ENCODE peak calls at places on chromosome 7, in four cellular contexts. One of them, this sample, is unnamed.
A peak's percentile ranks its signal among the peaks of the same experiment; 100 is the strongest.

GRCh38 chr7:140621326-140622035 is 19.1 kb downstream of the DENND2A start:
- DNase-seq in HCT116: no peak
- DNase-seq in right cardiac atrium: no peak
- DNase-seq in CD8-positive, alpha-beta memory T cell: no peak
- DNase-seq in this sample: peak; percentile 88

GRCh38 chr7:13262929-13263530 is 575.6 kb downstream of the ARL4A start:
- DNase-seq in HCT116: peak; percentile 26
- DNase-seq in right cardiac atrium: no peak
- DNase-seq in CD8-positive, alpha-beta memory T cell: no peak
- DNase-seq in this sample: peak; percentile 10

GRCh38 chr7:127047521-127047920 is 205.2 kb downstream of the GRM8 start:
- DNase-seq in HCT116: no peak
- DNase-seq in right cardiac atrium: no peak
- DNase-seq in CD8-positive, alpha-beta memory T cell: no peak
- DNase-seq in this sample: no peak

GRCh38 chr7:23273141-23273599 is 26.0 kb upstream of the MALSU1 start:
- DNase-seq in HCT116: peak; percentile 93
- DNase-seq in right cardiac atrium: peak; percentile 94
- DNase-seq in CD8-positive, alpha-beta memory T cell: peak; percentile 77
- DNase-seq in this sample: peak; percentile 88

GRCh38 chr7:117188949-117189348 is 133.9 kb downstream of the WNT2 start:
- DNase-seq in HCT116: no peak
- DNase-seq in right cardiac atrium: no peak
- DNase-seq in CD8-positive, alpha-beta memory T cell: no peak
- DNase-seq in this sample: no peak

GRCh38 chr7:24911213-24911603 is 68.8 kb downstream of the OSBPL3 start:
- DNase-seq in HCT116: no peak
- DNase-seq in right cardiac atrium: no peak
- DNase-seq in CD8-positive, alpha-beta memory T cell: no peak
- DNase-seq in this sample: no peak

GRCh38 chr7:19128856-19129255 is 11.4 kb upstream of the TWIST1 start:
- DNase-seq in HCT116: no peak
- DNase-seq in right cardiac atrium: no peak
- DNase-seq in CD8-positive, alpha-beta memory T cell: no peak
- DNase-seq in this sample: no peak

GRCh38 chr7:149764481-149765398 is 8.6 kb downstream of the ZNF467 start:
- DNase-seq in HCT116: no peak
- DNase-seq in right cardiac atrium: no peak
- DNase-seq in CD8-positive, alpha-beta memory T cell: no peak
- DNase-seq in this sample: no peak

DNA sequence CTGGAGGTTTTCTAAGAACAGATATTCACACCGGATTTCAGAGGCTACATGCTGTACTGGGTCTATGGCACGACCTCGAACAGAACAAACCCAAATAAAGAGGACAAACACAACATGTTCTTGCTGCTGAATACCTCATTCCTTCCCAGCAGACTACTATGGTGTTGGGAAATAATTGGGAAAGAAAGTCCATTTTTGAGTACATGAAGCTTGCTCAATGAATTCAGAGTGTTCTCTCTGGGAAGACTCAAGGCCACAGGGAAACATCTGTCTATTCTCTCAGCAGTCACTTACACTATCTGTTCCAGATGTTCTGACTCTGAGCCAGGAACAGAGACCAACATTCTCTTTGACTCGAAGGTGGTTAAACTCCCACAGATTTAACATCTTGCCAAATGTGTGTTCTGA is 30.9 kb downstream of the LAMB1 start:
- DNase-seq in HCT116: no peak
- DNase-seq in right cardiac atrium: no peak
- DNase-seq in CD8-positive, alpha-beta memory T cell: no peak
- DNase-seq in this sample: no peak
- H3K27ac ChIP-seq in HCT116: no peak overlapping the region
- H3K27ac ChIP-seq in right cardiac atrium: peak overlapping the region; percentile 25
- H3K27ac ChIP-seq in CD8-positive, alpha-beta memory T cell: no peak overlapping the region
- H3K27ac ChIP-seq in this sample: peak overlapping the region; percentile 45

DNA sequence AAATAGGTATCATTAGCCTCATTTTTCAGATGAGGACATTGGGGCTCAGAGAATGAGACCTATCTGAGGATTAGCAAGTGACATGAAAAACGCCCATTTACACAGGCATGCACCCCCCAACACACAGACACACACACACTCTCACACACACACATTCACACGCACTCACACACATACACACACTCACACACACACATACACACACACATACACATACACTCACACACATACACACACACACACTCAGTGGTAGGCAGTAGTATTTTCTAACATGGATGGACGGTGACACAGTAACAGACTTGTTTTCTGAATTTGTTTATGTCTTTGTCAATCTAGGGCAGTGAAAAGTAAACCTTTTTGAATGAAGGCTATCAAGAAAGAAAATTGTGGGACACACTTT is 21.3 kb downstream of the DGKI start:
- DNase-seq in HCT116: no peak
- DNase-seq in right cardiac atrium: no peak
- DNase-seq in CD8-positive, alpha-beta memory T cell: no peak
- DNase-seq in this sample: no peak
- H3K27ac ChIP-seq in HCT116: no peak overlapping the region
- H3K27ac ChIP-seq in right cardiac atrium: no peak overlapping the region
- H3K27ac ChIP-seq in CD8-positive, alpha-beta memory T cell: no peak overlapping the region
- H3K27ac ChIP-seq in this sample: no peak overlapping the region

GRCh38 chr7:37270109-37270508 is 178.6 kb downstream of the ELMO1 start:
- DNase-seq in HCT116: no peak
- DNase-seq in right cardiac atrium: no peak
- DNase-seq in CD8-positive, alpha-beta memory T cell: no peak
- DNase-seq in this sample: no peak

GRCh38 chr7:37259381-37259821 is 189.3 kb downstream of the ELMO1 start:
- DNase-seq in HCT116: no peak
- DNase-seq in right cardiac atrium: no peak
- DNase-seq in CD8-positive, alpha-beta memory T cell: no peak
- DNase-seq in this sample: no peak

GRCh38 chr7:37267251-37267650 is 181.4 kb downstream of the ELMO1 start:
- DNase-seq in HCT116: no peak
- DNase-seq in right cardiac atrium: no peak
- DNase-seq in CD8-positive, alpha-beta memory T cell: no peak
- DNase-seq in this sample: no peak

GRCh38 chr7:37265876-37266275 is 182.8 kb downstream of the ELMO1 start:
- DNase-seq in HCT116: no peak
- DNase-seq in right cardiac atrium: no peak
- DNase-seq in CD8-positive, alpha-beta memory T cell: no peak
- DNase-seq in this sample: no peak

DNA sequence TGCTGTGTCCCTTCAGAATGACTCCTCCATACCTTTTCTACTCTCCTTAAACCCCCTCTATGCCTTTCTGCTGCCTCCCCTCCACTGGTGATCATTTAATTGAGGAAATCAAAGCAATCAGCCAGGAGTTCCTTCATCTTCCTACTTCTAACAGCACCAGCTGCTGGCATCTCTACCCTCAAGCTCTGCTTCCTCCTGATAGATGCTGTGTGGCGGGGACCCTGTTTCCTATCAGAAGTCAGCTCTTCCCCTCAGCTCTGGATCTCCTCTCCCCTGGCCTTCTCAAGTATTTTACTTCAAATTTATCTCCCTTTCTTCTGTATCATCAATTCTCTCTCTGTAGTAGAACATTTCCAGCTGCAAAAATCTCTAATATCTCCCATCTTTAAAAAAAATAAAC is 183.7 kb downstream of the ELMO1 start:
- DNase-seq in HCT116: no peak
- DNase-seq in right cardiac atrium: no peak
- DNase-seq in CD8-positive, alpha-beta memory T cell: no peak
- DNase-seq in this sample: no peak
- H3K27ac ChIP-seq in HCT116: no peak overlapping the region
- H3K27ac ChIP-seq in right cardiac atrium: no peak overlapping the region
- H3K27ac ChIP-seq in CD8-positive, alpha-beta memory T cell: no peak overlapping the region
- H3K27ac ChIP-seq in this sample: no peak overlapping the region

GRCh38 chr7:833601-834258 is 1.5 kb downstream of the SUN1 start:
- DNase-seq in HCT116: no peak
- DNase-seq in right cardiac atrium: no peak
- DNase-seq in CD8-positive, alpha-beta memory T cell: no peak
- DNase-seq in this sample: no peak
- H3K27ac ChIP-seq in HCT116: peak overlapping the region; percentile 98
- H3K27ac ChIP-seq in right cardiac atrium: peak overlapping the region; percentile 49
- H3K27ac ChIP-seq in CD8-positive, alpha-beta memory T cell: no peak overlapping the region
- H3K27ac ChIP-seq in this sample: peak overlapping the region; percentile 100

GRCh38 chr7:30870821-30871518 is 40.7 kb upstream of the AQP1 start:
- DNase-seq in HCT116: no peak
- DNase-seq in right cardiac atrium: peak; percentile 40
- DNase-seq in CD8-positive, alpha-beta memory T cell: no peak
- DNase-seq in this sample: no peak
- H3K27ac ChIP-seq in HCT116: no peak overlapping the region
- H3K27ac ChIP-seq in right cardiac atrium: no peak overlapping the region
- H3K27ac ChIP-seq in CD8-positive, alpha-beta memory T cell: no peak overlapping the region
- H3K27ac ChIP-seq in this sample: no peak overlapping the region

DNA sequence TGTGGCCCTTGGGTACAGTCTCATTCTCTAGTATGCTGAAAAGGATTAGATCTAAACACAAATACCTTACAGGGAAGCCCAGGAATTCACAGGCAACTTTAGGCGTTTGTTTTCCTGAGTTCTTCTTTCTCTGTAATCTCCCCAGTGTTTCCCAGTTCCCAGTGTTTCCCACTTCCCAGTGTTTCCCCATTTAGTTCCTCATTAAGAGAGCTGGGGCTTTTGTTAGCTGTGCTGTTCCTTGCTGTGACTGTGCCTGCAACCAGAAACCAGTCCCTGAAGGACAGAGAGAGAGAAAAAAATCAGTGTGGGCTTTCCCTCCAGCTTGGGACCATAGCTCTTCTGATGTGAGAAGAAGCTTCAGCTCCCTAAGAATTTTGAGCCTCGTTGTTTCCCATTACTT is 802.9 kb upstream of the COBL start:
- DNase-seq in HCT116: no peak
- DNase-seq in right cardiac atrium: no peak
- DNase-seq in CD8-positive, alpha-beta memory T cell: no peak
- DNase-seq in this sample: no peak
- H3K27ac ChIP-seq in HCT116: no peak overlapping the region
- H3K27ac ChIP-seq in right cardiac atrium: no peak overlapping the region
- H3K27ac ChIP-seq in CD8-positive, alpha-beta memory T cell: no peak overlapping the region
- H3K27ac ChIP-seq in this sample: no peak overlapping the region

GRCh38 chr7:106039486-106040060 is 72.5 kb downstream of the SYPL1 start:
- DNase-seq in HCT116: no peak
- DNase-seq in right cardiac atrium: no peak
- DNase-seq in CD8-positive, alpha-beta memory T cell: no peak
- DNase-seq in this sample: no peak
- H3K27ac ChIP-seq in HCT116: no peak overlapping the region
- H3K27ac ChIP-seq in right cardiac atrium: no peak overlapping the region
- H3K27ac ChIP-seq in CD8-positive, alpha-beta memory T cell: no peak overlapping the region
- H3K27ac ChIP-seq in this sample: no peak overlapping the region

GRCh38 chr7:131159961-131160361 is 167.7 kb upstream of the MKLN1 start:
- DNase-seq in HCT116: no peak
- DNase-seq in right cardiac atrium: no peak
- DNase-seq in CD8-positive, alpha-beta memory T cell: no peak
- DNase-seq in this sample: peak; percentile 57

GRCh38 chr7:131166066-131166465 is 161.6 kb upstream of the MKLN1 start:
- DNase-seq in HCT116: no peak
- DNase-seq in right cardiac atrium: no peak
- DNase-seq in CD8-positive, alpha-beta memory T cell: no peak
- DNase-seq in this sample: no peak

GRCh38 chr7:131161103-131161502 is 166.6 kb upstream of the MKLN1 start:
- DNase-seq in HCT116: no peak
- DNase-seq in right cardiac atrium: no peak
- DNase-seq in CD8-positive, alpha-beta memory T cell: no peak
- DNase-seq in this sample: no peak

GRCh38 chr7:131164025-131164899 is 163.4 kb upstream of the MKLN1 start:
- DNase-seq in HCT116: peak; percentile 69
- DNase-seq in right cardiac atrium: no peak
- DNase-seq in CD8-positive, alpha-beta memory T cell: no peak
- DNase-seq in this sample: peak; percentile 78

GRCh38 chr7:131164900-131165254 is 162.8 kb upstream of the MKLN1 start:
- DNase-seq in HCT116: no peak
- DNase-seq in right cardiac atrium: no peak
- DNase-seq in CD8-positive, alpha-beta memory T cell: no peak
- DNase-seq in this sample: no peak
- H3K27ac ChIP-seq in HCT116: peak overlapping the region; percentile 65
- H3K27ac ChIP-seq in right cardiac atrium: no peak overlapping the region
- H3K27ac ChIP-seq in CD8-positive, alpha-beta memory T cell: no peak overlapping the region
- H3K27ac ChIP-seq in this sample: peak overlapping the region; percentile 86